ENCODE peak calls at places on chromosome 2, in eight cellular contexts. Z, J, V, B, N, H, G and C are unnamed samples.
A peak's percentile ranks its signal among the peaks of the same experiment; 100 is the strongest.

GRCh38 chr2:29010946-29011649 is 30.0 kb downstream of the TOGARAM2 start:
- DNase-seq in N (peak; percentile 40), G (peak; percentile 54), J (peak; percentile 53), H (peak; percentile 65), V (no peak), B (peak; percentile 55), Z (peak; percentile 52), C (no peak)

GRCh38 chr2:120352701-120353590 is 7.0 kb downstream of the INHBB start:
- DNase-seq in Z (no peak), V (no peak), J (no peak), G (no peak), B (no peak), N (no peak), H (peak; percentile 21), C (no peak)

GRCh38 chr2:219851801-219852481 is 224.5 kb downstream of the SLC4A3 start:
- DNase-seq in B (no peak), Z (no peak), H (peak; percentile 26), J (no peak), G (peak; percentile 15), N (peak; percentile 15), V (peak; percentile 58), C (no peak)

GRCh38 chr2:27622921-27623384 is 5.9 kb downstream of the CCDC121 start:
- DNase-seq in J (peak; percentile 72), H (no peak), Z (no peak), N (peak; percentile 76), B (peak; percentile 81), G (peak; percentile 87), V (peak; percentile 33), C (no peak)

GRCh38 chr2:128773641-128774319 is 455.1 kb upstream of the HS6ST1 start:
- DNase-seq in B (no peak), Z (no peak), N (no peak), G (no peak), J (no peak), V (no peak), H (no peak), C (no peak)

GRCh38 chr2:110114007-110114591 is 1.5 kb downstream of the MALL start:
- DNase-seq in J (peak; percentile 28), B (no peak), H (peak; percentile 53), Z (peak; percentile 29), V (peak; percentile 62), G (no peak), N (no peak), C (no peak)

GRCh38 chr2:202944403-202944802 is 32.3 kb downstream of the CARF start:
- DNase-seq in B (peak; percentile 43), H (no peak), G (peak; percentile 40), N (peak; percentile 5), V (no peak), J (peak; percentile 66), Z (no peak), C (no peak)

GRCh38 chr2:231928481-231928880 is 2.3 kb upstream of the NPPC start:
- DNase-seq in V (no peak), B (no peak), G (no peak), H (no peak), J (no peak), N (no peak), Z (no peak), C (no peak)

GRCh38 chr2:223297788-223298187 is 245.8 kb downstream of the KCNE4 start:
- DNase-seq in Z (no peak), V (peak; percentile 14), G (peak; percentile 25), J (no peak), B (no peak), N (no peak), H (no peak), C (no peak)

GRCh38 chr2:2057125-2057721 is 273.9 kb downstream of the MYT1L start:
- DNase-seq in B (peak; percentile 71), Z (peak; percentile 54), J (no peak), H (peak; percentile 88), V (no peak), N (peak; percentile 14), G (peak; percentile 0), C (peak; percentile 3)

GRCh38 chr2:15726321-15727057 is 134.8 kb downstream of the DDX1 start:
- DNase-seq in G (no peak), B (no peak), N (no peak), V (no peak), H (no peak), Z (no peak), J (no peak), C (no peak)

DNA sequence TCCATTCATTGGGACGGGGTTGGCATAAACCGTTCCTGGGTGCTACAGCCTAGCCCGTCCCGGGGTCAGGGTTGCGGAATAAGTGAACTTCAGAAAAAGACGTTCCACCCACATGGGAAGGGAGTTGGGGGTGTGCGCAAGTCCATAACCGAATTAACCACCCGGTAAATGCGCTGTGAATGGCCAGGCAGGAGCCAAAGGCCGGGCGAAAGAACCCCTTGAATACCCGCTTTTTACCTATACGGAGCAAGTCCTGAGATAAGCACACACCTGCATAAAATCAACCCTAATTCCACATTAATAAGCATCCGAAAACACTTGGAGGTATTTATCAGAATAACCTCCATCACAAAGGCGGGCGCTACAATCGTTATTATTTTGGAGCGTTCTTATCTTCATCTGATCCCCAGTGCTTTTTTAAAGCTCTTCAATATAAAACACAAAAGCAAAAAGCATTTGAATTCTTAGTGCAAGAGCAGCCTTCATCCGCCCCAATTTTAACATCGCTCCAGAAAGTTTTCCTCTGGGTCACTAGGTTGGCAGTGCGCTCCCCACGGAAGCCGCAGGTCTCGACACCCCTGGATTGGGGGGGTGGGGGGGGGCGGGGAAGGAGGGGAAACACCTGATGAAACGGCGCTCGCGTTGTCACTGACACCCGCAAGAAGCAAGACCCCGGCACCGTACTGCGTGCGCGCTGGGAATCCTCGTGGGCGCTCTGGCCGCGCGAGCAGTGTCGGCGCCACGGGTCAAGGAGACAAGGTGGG is 1.2 kb downstream of the SATB2 start:
- DNase-seq in N (peak; percentile 29), J (no peak), B (peak; percentile 23), V (no peak), Z (no peak), G (no peak), H (no peak), C (no peak)
- H3K4me3 ChIP-seq in N (peak overlapping the region; percentile 91), J (peak overlapping the region; percentile 90), B (peak overlapping the region; percentile 44), V (peak overlapping the region; percentile 77), Z (peak overlapping the region; percentile 91), G (peak overlapping the region; percentile 79), H (peak overlapping the region; percentile 3), C (no peak overlapping the region)

GRCh38 chr2:191014653-191015020 is 666 bp upstream of the STAT1 start:
- DNase-seq in J (no peak), V (no peak), Z (no peak), G (no peak), H (no peak), B (no peak), N (no peak), C (no peak)

GRCh38 chr2:191013876-191014652 is at the start of gene STAT1:
- DNase-seq in G (peak; percentile 83), J (peak; percentile 90), H (peak; percentile 94), B (peak; percentile 91), V (peak; percentile 91), Z (peak; percentile 94), N (peak; percentile 89), C (peak; percentile 85)

GRCh38 chr2:191012845-191013616 is 940 bp downstream of the STAT1 start:
- DNase-seq in J (peak; percentile 49), G (peak; percentile 49), B (peak; percentile 51), Z (no peak), N (peak; percentile 50), V (no peak), H (no peak), C (no peak)

GRCh38 chr2:191012346-191012745 is 1.6 kb downstream of the STAT1 start:
- DNase-seq in N (no peak), H (no peak), B (no peak), V (no peak), G (no peak), J (no peak), Z (no peak), C (no peak)

GRCh38 chr2:191013617-191013875 is 425 bp downstream of the STAT1 start:
- DNase-seq in J (no peak), V (no peak), Z (no peak), B (no peak), G (peak; percentile 25), N (peak; percentile 30), H (no peak), C (no peak)
- TF ChIP-seq CTCF in J (no peak), V (no peak), Z (no peak), B (no peak), G (no peak), N (no peak), H (no peak), C (no peak)

DNA sequence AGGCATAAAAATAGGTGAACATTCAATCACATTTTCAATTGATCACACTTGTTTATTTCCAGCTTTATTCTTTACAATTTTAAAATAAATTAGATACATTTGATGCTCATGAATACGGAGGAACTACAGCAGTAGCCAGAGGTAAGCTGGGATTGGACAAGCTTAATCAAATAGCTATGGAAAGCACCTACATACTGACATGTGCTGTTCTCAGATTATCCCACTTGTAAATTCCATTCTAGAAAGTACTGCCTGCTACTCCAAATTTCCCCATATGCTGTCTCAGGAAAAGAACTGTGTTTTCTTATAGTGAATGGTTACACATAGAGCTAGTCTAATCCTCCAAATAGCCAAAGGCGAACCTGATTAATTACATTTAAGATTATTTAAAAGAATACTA is 24.2 kb downstream of the PELI1 start:
- DNase-seq in N (no peak), V (no peak), B (no peak), J (no peak), Z (no peak), H (no peak), G (no peak), C (no peak)
- H3K4me3 ChIP-seq in N (no peak overlapping the region), V (no peak overlapping the region), B (no peak overlapping the region), J (no peak overlapping the region), Z (no peak overlapping the region), H (no peak overlapping the region), G (no peak overlapping the region), C (no peak overlapping the region)

GRCh38 chr2:171158790-171159325 is 1.8 kb downstream of the TLK1 start:
- DNase-seq in Z (no peak), H (no peak), B (no peak), G (no peak), N (no peak), J (no peak), V (no peak), C (no peak)

GRCh38 chr2:171160119-171160629 is 519 bp downstream of the TLK1 start:
- DNase-seq in Z (peak; percentile 70), V (peak; percentile 66), J (peak; percentile 66), N (peak; percentile 62), B (peak; percentile 68), G (peak; percentile 53), H (peak; percentile 71), C (no peak)

GRCh38 chr2:171160630-171161424 is at the start of gene TLK1:
- DNase-seq in B (peak; percentile 58), Z (peak; percentile 80), J (peak; percentile 57), V (peak; percentile 75), G (peak; percentile 55), H (peak; percentile 82), N (peak; percentile 66), C (peak; percentile 77)

GRCh38 chr2:171158036-171158789 is 2.5 kb downstream of the TLK1 start:
- DNase-seq in J (no peak), H (no peak), G (no peak), V (no peak), N (no peak), B (no peak), Z (no peak), C (no peak)

GRCh38 chr2:171159326-171160118 is 1.2 kb downstream of the TLK1 start:
- DNase-seq in Z (no peak), H (peak; percentile 37), B (peak; percentile 77), J (peak; percentile 83), G (peak; percentile 72), V (peak; percentile 39), N (peak; percentile 84), C (peak; percentile 30)
- TF ChIP-seq CTCF in Z (peak; percentile 40), H (peak; percentile 6), B (peak; percentile 66), J (peak; percentile 61), G (peak; percentile 57), V (peak; percentile 45), N (peak; percentile 71), C (peak; percentile 50)